ENCODE peak calls at places on chromosomes 11 and 22, in eight cellular contexts. Z is A549, N is HCT116, R is IMR-90, F is HepG2, H is SK-N-SH, O is H1, Y is K562. Q is an unnamed sample.

GRCh38 chr11:33696931-33697638 is 3.5 kb downstream of the C11orf91 start:
- DNase-seq in Z (no peak), N (no peak), R (no peak), F (no peak), H (no peak), O (no peak), Y (no peak), Q (no peak)

GRCh38 chr11:135075740-135076139 is 663.7 kb upstream of the B3GAT1 start:
- DNase-seq in Z (peak; percentile 83), N (peak; percentile 71), R (peak; percentile 5), F (peak; percentile 78), H (no peak), O (peak; percentile 81), Y (no peak), Q (no peak)

GRCh38 chr11:134001596-134001995 is 44.8 kb upstream of the IGSF9B start:
- DNase-seq in Z (no peak), N (no peak), R (no peak), F (no peak), H (no peak), O (no peak), Y (no peak), Q (no peak)

GRCh38 chr11:114358711-114359110 is 41.6 kb downstream of the C11orf71 start:
- DNase-seq in Z (no peak), N (no peak), R (peak; percentile 27), F (no peak), H (no peak), O (no peak), Y (no peak), Q (no peak)

GRCh38 chr11:127073621-127074020 is 73.1 kb upstream of the KIRREL3 start:
- DNase-seq in Z (no peak), N (no peak), R (no peak), F (no peak), H (no peak), O (no peak), Y (no peak), Q (no peak)

GRCh38 chr22:31173386-31174145 is 13.6 kb downstream of the RNF185 start:
- DNase-seq in Z (peak; percentile 32), N (no peak), R (peak; percentile 95), F (no peak), H (no peak), O (no peak), Y (no peak), Q (no peak)

GRCh38 chr11:8638300-8638699 is 44.2 kb downstream of the TRIM66 start:
- DNase-seq in Z (no peak), N (no peak), R (peak; percentile 45), F (no peak), H (no peak), O (no peak), Y (peak; percentile 49), Q (no peak)

GRCh38 chr11:76752321-76753175 is 30.6 kb upstream of the TSKU start:
- DNase-seq in Z (no peak), N (no peak), R (peak; percentile 88), F (no peak), H (peak; percentile 31), O (no peak), Y (no peak), Q (no peak)

GRCh38 chr11:95680169-95680929 is 109.2 kb downstream of the FAM76B start:
- DNase-seq in Z (peak; percentile 16), N (no peak), R (peak; percentile 85), F (no peak), H (no peak), O (no peak), Y (no peak), Q (no peak)

GRCh38 chr11:8523396-8523795 is 70.6 kb downstream of the STK33 start:
- DNase-seq in Z (no peak), N (no peak), R (no peak), F (no peak), H (no peak), O (no peak), Y (no peak), Q (no peak)

GRCh38 chr11:40130427-40130826 is 1329.0 kb downstream of the LRRC4C start:
- DNase-seq in Z (no peak), N (no peak), R (no peak), F (no peak), H (peak; percentile 16), O (no peak), Y (no peak), Q (no peak)

GRCh38 chr22:23503736-23504440 is 76.2 kb downstream of the IGLL1 start:
- DNase-seq in Z (no peak), N (no peak), R (no peak), F (no peak), H (peak; percentile 19), O (no peak), Y (no peak), Q (no peak)

DNA sequence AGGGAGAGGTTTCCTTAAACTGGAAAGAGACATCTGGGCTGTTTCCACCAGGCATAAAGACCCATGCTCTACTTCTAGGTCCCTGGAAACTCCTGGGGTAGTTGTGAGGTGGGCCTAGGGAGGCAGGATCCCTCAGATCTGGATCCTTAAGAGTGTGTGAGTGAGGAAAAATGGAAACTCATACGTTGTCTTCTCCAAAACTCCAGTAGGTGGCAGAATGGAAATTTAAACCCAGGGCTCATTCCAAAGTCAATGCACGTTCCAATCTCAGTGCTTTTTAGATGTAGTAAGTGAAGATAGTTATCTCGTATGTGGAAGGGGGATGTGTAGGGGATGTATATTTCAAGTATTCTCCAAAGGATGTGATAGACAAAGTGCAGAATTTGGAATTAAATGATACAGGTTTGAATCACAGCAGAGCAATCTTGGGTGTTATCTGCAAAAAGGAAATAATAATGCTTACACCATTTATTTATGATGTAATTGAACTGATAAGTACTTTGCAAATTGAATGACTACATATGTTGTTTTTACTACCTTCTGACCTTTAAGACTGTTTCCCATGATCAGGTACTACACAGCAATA is 13.1 kb upstream of the MMP1 start:
- DNase-seq in Z (peak; percentile 12), N (no peak), R (peak; percentile 45), F (peak; percentile 12), H (peak; percentile 10), O (no peak), Y (no peak), Q (no peak)
- TF ChIP-seq RAD21 in Z (peak; percentile 33), N (peak; percentile 59), R (peak; percentile 52), F (no peak), H (no peak), O (peak; percentile 48), Y (no peak), Q (peak; percentile 14)

GRCh38 chr11:128283445-128283844 is 303.9 kb downstream of the ETS1 start:
- DNase-seq in Z (no peak), N (no peak), R (peak; percentile 59), F (no peak), H (no peak), O (no peak), Y (no peak), Q (no peak)
- TF ChIP-seq RAD21 in Z (no peak), N (no peak), R (no peak), F (no peak), H (no peak), O (no peak), Y (no peak), Q (no peak)

GRCh38 chr11:4072668-4073285 is 21.8 kb upstream of the RRM1 start:
- DNase-seq in Z (peak; percentile 80), N (peak; percentile 59), R (peak; percentile 80), F (peak; percentile 72), H (peak; percentile 70), O (no peak), Y (peak; percentile 75), Q (peak; percentile 51)
- TF ChIP-seq RAD21 in Z (peak; percentile 98), N (peak; percentile 97), R (peak; percentile 100), F (peak; percentile 88), H (peak; percentile 99), O (peak; percentile 98), Y (peak; percentile 94), Q (peak; percentile 98)

GRCh38 chr11:73395297-73396208 is 19.4 kb downstream of the RELT start:
- DNase-seq in Z (no peak), N (no peak), R (no peak), F (no peak), H (no peak), O (no peak), Y (no peak), Q (no peak)

GRCh38 chr11:73393011-73393380 is 16.8 kb downstream of the RELT start:
- DNase-seq in Z (no peak), N (no peak), R (no peak), F (no peak), H (no peak), O (no peak), Y (no peak), Q (no peak)

GRCh38 chr11:73392108-73393010 is 16.2 kb downstream of the RELT start:
- DNase-seq in Z (no peak), N (no peak), R (no peak), F (no peak), H (no peak), O (no peak), Y (no peak), Q (no peak)

GRCh38 chr11:73394416-73395296 is 18.5 kb downstream of the RELT start:
- DNase-seq in Z (no peak), N (no peak), R (no peak), F (no peak), H (no peak), O (no peak), Y (no peak), Q (no peak)

DNA sequence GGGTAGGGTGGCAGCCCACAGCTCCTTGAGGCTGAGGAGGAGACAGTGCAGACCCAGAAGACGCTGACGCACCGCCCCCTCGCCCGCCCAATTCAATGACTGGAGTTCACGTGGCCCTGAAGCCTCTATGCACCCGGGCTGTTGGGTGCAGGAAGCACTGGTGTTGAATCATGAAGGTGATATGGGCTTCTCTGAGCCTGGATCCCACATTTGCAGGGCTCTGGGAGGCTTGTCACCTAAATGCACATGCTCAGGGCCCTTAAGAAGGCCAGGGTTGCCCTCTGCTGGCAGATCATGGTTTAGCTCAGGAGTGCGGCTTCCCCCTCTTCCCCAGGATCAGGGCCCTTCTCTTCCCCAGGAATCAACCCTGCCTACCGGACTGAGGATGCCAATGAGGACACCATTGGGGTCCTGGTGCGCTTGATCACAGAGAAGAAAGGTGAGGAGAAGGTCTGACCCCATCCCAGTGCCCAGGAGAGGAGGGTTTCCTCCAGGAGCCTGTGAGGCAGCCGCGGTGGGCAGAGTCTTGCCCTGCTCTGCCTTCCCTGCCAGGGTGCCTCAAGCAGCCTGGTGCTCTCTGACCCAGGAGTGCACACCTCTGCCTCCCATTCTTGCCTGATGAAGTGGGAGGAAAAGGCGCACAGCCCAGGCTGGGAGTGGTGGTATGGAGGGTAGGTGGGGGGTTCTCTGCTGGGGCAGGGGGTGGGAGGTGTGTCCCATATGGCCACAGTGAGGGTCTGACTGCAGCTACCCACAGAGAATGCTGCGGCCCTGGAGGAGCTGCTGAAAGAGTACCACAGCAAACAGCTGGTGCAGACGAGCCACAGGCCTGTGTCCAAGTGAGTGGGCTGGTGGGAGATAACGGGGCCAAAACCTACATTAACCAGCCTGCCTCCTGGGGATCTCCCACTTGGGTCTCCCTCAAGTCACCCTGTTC is 17.5 kb downstream of the RELT start:
- DNase-seq in Z (peak; percentile 83), N (peak; percentile 41), R (peak; percentile 82), F (peak; percentile 65), H (peak; percentile 94), O (peak; percentile 61), Y (peak; percentile 86), Q (no peak)
- TF ChIP-seq RAD21 in Z (peak; percentile 94), N (peak; percentile 87), R (peak; percentile 82), F (peak; percentile 78), H (peak; percentile 92), O (peak; percentile 95), Y (peak; percentile 90), Q (peak; percentile 91)

DNA sequence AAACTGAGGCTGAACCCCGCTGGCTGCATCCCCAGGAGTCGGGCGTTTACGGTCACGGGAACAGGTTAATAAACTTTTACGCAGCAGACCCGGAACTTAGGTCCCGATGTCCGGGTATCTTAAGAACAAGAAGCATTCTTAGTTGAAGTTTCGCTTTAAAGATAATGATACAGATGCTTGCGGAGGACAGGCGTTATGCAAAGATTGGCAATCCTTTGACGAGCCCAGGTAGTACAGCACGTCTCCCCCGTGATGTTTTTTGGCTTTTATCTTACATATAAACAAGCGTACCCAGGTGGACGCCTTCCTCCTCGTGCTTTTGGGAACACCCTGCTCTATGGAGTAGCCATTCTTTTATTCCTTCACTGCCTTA is 869 bp upstream of the TOLLIP start:
- DNase-seq in Z (no peak), N (no peak), R (no peak), F (no peak), H (no peak), O (no peak), Y (no peak), Q (no peak)
- TF ChIP-seq RAD21 in Z (no peak), N (no peak), R (no peak), F (no peak), H (no peak), O (no peak), Y (no peak), Q (no peak)

Q was measured in GM12878.